ENCODE peak calls at places on chromosomes 5 and 9, in seven cellular contexts. I is cardiac fibroblast; M is stimulated activated CD4-positive, alpha-beta T cell treated with anti-CD3 and anti-CD28 coated beads, Interleukin-1b, Interleukin-23, amount 100 ng/mL, for 24 hours; C is amniotic stem cell; P is NCI-H748 treated with DMSO at 0.1 percent for 48 hours; N is activated CD4-positive, alpha-beta T cell treated with anti-CD3 and anti-CD28 coated beads, Interleukin-2, amount 50 U/mL, for 1 hour; F is upper lobe of right lung. G is an unnamed sample.

GRCh38 chr5:14469485-14470377 is 111.9 kb upstream of the OTULINL start:
- DNase-seq in F (no peak), C (no peak), P (no peak), M (no peak), N (no peak), I (no peak), G (no peak)

GRCh38 chr5:163459465-163459887 is 426 bp downstream of the NUDCD2 start:
- DNase-seq in M (no peak), N (no peak), P (peak), F (no peak), C (no peak), I (no peak), G (no peak)

GRCh38 chr9:97786341-97786740 is 66.7 kb upstream of the FOXE1 start:
- DNase-seq in M (no peak), N (no peak), I (no peak), F (no peak), P (no peak), C (no peak), G (no peak)

GRCh38 chr5:125005287-125005686 is 258.8 kb upstream of the ZNF608 start:
- DNase-seq in P (no peak), I (no peak), C (no peak), M (no peak), F (no peak), N (no peak), G (no peak)

GRCh38 chr5:71706906-71707305 is 12.2 kb upstream of the CARTPT start:
- DNase-seq in F (no peak), N (no peak), I (no peak), P (no peak), M (no peak), C (no peak), G (no peak)

GRCh38 chr9:19922476-19923118 is 133.8 kb upstream of the SLC24A2 start:
- DNase-seq in C (peak), N (no peak), I (peak), F (no peak), P (peak), M (no peak), G (no peak)

GRCh38 chr9:16530669-16531461 is 339.6 kb downstream of the BNC2 start:
- DNase-seq in N (no peak), I (no peak), F (no peak), P (peak), C (no peak), M (no peak), G (no peak)

GRCh38 chr5:132775439-132776076 is 1.5 kb downstream of the SEPTIN8 start:
- DNase-seq in F (no peak), N (no peak), P (no peak), C (no peak), M (no peak), I (no peak), G (peak)

GRCh38 chr5:109844695-109845094 is 155.0 kb downstream of the MAN2A1 start:
- DNase-seq in F (no peak), C (no peak), N (no peak), P (no peak), I (peak), M (no peak), G (no peak)

GRCh38 chr5:36073595-36074216 is 7.0 kb upstream of the UGT3A2 start:
- DNase-seq in N (no peak), M (no peak), I (peak), P (peak), F (no peak), C (no peak), G (no peak)

GRCh38 chr5:161086456-161086855 is 234.4 kb upstream of the ATP10B start:
- DNase-seq in M (no peak), P (no peak), F (no peak), I (no peak), N (no peak), C (no peak), G (no peak)

G was measured in tibial artery.